ENCODE peak calls at places on chromosomes 3 and 15, in seven cellular contexts. M is sigmoid colon, W is tibial artery, N is pancreas, Z is kidney, O is cardiac muscle cell, H is SK-N-SH. T is an unnamed sample.

GRCh38 chr3:42077785-42078184 is 13.4 kb upstream of the TRAK1 start:
- DNase-seq in H (no peak), Z (no peak), W (no peak), M (no peak), N (no peak), O (peak; percentile 50), T (no peak)

GRCh38 chr3:181075098-181075497 is 85.6 kb upstream of the DNAJC19 start:
- DNase-seq in M (no peak), Z (no peak), W (no peak), H (no peak), O (peak; percentile 8), N (no peak), T (no peak)

GRCh38 chr3:94429517-94429916 is 366.7 kb downstream of the NSUN3 start:
- DNase-seq in O (no peak), Z (no peak), H (no peak), M (no peak), N (no peak), W (no peak), T (no peak)

GRCh38 chr15:78404125-78404524 is 33.9 kb upstream of the IREB2 start:
- DNase-seq in W (no peak), O (no peak), H (no peak), Z (no peak), M (no peak), N (no peak), T (no peak)

GRCh38 chr15:90306560-90306959 is 41.1 kb downstream of the NGRN start:
- DNase-seq in W (no peak), Z (no peak), H (no peak), M (no peak), N (no peak), O (no peak), T (no peak)

GRCh38 chr3:196643201-196643749 is 3.8 kb downstream of the NRROS start:
- DNase-seq in M (peak; percentile 75), H (no peak), Z (peak; percentile 78), N (no peak), O (no peak), W (peak; percentile 55), T (no peak)

GRCh38 chr3:127438951-127439350 is 151.1 kb upstream of the PRR20G start:
- DNase-seq in N (no peak), Z (peak; percentile 4), H (no peak), O (no peak), M (peak; percentile 35), W (no peak), T (no peak)

GRCh38 chr3:135500034-135500433 is 465.5 kb upstream of the PPP2R3A start:
- DNase-seq in W (no peak), Z (no peak), O (no peak), N (no peak), H (no peak), M (no peak), T (no peak)

GRCh38 chr3:166195808-166196207 is 358.6 kb upstream of the BCHE start:
- DNase-seq in M (no peak), O (no peak), Z (no peak), W (no peak), N (no peak), H (no peak), T (no peak)

GRCh38 chr3:46998121-46998851 is 18.8 kb downstream of the NBEAL2 start:
- DNase-seq in O (peak; percentile 81), Z (peak; percentile 87), W (peak; percentile 53), M (no peak), H (peak; percentile 90), N (peak; percentile 92), T (no peak)

GRCh38 chr3:48406443-48407431 is 23.1 kb downstream of the PLXNB1 start:
- DNase-seq in N (peak; percentile 27), Z (peak; percentile 37), H (peak; percentile 9), O (no peak), W (peak; percentile 19), M (peak; percentile 52), T (peak; percentile 15)

GRCh38 chr15:68634531-68634930 is 55.7 kb downstream of the CORO2B start:
- DNase-seq in N (no peak), O (no peak), H (no peak), M (no peak), W (no peak), Z (no peak), T (no peak)

GRCh38 chr3:165805834-165806561 is 31.2 kb downstream of the BCHE start:
- DNase-seq in H (no peak), N (no peak), O (no peak), Z (no peak), M (no peak), W (no peak), T (no peak)

GRCh38 chr3:77931272-77932009 is 891.5 kb downstream of the ROBO2 start:
- DNase-seq in W (no peak), N (no peak), O (no peak), Z (no peak), H (peak; percentile 1), M (peak; percentile 60), T (no peak)

GRCh38 chr3:191531434-191531833 is 70.5 kb downstream of the PYDC2 start:
- DNase-seq in H (no peak), W (no peak), O (no peak), N (no peak), Z (no peak), M (no peak), T (no peak)

GRCh38 chr3:191435981-191436380 is 25.0 kb upstream of the PYDC2 start:
- DNase-seq in Z (no peak), O (no peak), M (no peak), W (no peak), N (no peak), H (no peak), T (no peak)

GRCh38 chr15:79897701-79898113 is 893 bp upstream of the MTHFS start:
- DNase-seq in O (no peak), W (no peak), Z (no peak), N (no peak), H (no peak), M (no peak), T (no peak)

GRCh38 chr3:49253512-49253911 is 23.5 kb downstream of the C3orf62 start:
- DNase-seq in W (no peak), N (no peak), M (no peak), Z (no peak), H (no peak), O (no peak), T (no peak)

GRCh38 chr3:131033480-131034080 is 6.9 kb downstream of the NEK11 start:
- DNase-seq in Z (no peak), N (no peak), O (peak; percentile 46), M (no peak), H (peak; percentile 51), W (no peak), T (no peak)

GRCh38 chr3:111850481-111850880 is 8.6 kb upstream of the PHLDB2 start:
- DNase-seq in M (no peak), Z (no peak), W (no peak), O (no peak), H (no peak), N (no peak), T (no peak)
- H3K4me1 ChIP-seq in M (peaks cover 24% of the 10 kb centered on the region), Z (peaks cover 15% of the 10 kb centered on the region), W (peaks cover 24% of the 10 kb centered on the region), O (peaks cover 20% of the 10 kb centered on the region), H (no peaks in the 10 kb centered on the region), N (no peaks in the 10 kb centered on the region), T (no peaks in the 10 kb centered on the region)

GRCh38 chr3:43316783-43317460 is 30.6 kb downstream of the SNRK start:
- DNase-seq in M (no peak), H (no peak), N (no peak), W (no peak), O (no peak), Z (no peak), T (no peak)
- H3K4me1 ChIP-seq in M (peaks cover 61% of the 10 kb centered on the region), H (no peaks in the 10 kb centered on the region), N (peaks cover 23% of the 10 kb centered on the region), W (peaks cover 37% of the 10 kb centered on the region), O (no peaks in the 10 kb centered on the region), Z (peaks cover 37% of the 10 kb centered on the region), T (no peaks in the 10 kb centered on the region)

DNA sequence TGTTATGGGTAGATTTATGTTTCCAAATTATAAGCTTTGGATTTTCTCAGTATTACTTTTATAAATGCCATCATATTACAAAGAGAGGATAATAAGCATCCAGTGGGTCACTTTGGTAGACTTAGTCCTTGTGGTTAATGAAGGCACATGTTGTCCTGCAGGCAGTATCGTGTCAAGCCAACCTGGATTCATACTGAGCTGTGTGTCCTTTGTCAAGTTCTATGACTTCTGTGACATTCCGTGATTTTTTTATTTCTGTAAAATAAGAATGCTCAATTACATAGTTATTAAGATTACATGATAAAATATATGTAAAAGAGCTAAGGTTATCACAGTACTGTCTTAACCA is 257.7 kb downstream of the RBMS3 start:
- DNase-seq in M (no peak), H (no peak), Z (no peak), W (no peak), O (no peak), N (no peak), T (no peak)
- H3K4me1 ChIP-seq in M (peaks cover 12% of the 10 kb centered on the region), H (peaks cover 9% of the 10 kb centered on the region), Z (no peaks in the 10 kb centered on the region), W (peaks cover 42% of the 10 kb centered on the region), O (peaks cover 4% of the 10 kb centered on the region), N (no peaks in the 10 kb centered on the region), T (peaks cover 4% of the 10 kb centered on the region)

DNA sequence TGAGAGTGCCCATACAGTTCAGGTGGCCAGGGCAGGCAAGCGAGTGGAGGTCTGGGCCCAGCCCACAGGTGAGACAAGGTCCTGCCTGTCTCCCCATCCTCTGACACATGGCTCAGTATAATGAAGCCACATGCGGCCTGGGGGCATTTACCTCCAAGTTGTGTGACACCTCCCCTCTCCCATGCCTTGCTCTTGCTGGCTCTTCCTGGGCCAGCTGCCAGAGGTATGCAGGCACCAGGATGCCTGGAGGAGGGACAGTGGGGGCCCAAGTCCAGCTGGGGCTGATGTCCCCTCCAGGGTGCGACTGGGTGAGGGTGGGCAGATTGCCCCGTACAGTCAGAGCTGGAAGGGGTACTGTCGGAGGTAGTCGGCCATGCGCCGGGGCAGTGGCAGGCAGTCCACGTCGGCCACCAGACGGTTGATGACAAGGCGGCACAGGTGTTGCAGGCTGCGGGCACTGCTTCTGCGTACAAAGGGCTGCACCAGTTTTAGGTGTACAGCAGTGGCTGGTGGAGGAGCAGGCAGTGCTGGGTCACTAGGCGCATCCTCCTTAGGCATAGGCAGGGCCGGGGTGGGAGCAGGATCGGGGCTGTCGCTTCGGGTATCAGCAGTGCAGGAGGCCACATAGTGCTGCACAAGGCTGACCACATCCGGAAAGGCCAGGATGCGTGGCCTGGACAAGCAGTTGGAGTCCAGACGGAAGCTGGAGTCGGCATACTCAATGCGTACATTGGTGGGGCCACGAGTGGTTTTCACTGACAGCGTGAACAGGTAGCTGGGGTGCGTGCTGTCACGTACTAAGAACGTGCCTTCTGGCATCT is 4.1 kb downstream of the CISH start:
- DNase-seq in W (no peak), Z (peak; percentile 70), O (no peak), N (no peak), H (no peak), M (no peak), T (peak; percentile 81)
- H3K4me1 ChIP-seq in W (peaks cover 52% of the 10 kb centered on the region), Z (peaks cover 65% of the 10 kb centered on the region), O (peaks cover 11% of the 10 kb centered on the region), N (peaks cover 49% of the 10 kb centered on the region), H (peaks cover 36% of the 10 kb centered on the region), M (peaks cover 43% of the 10 kb centered on the region), T (peaks cover 76% of the 10 kb centered on the region)

DNA sequence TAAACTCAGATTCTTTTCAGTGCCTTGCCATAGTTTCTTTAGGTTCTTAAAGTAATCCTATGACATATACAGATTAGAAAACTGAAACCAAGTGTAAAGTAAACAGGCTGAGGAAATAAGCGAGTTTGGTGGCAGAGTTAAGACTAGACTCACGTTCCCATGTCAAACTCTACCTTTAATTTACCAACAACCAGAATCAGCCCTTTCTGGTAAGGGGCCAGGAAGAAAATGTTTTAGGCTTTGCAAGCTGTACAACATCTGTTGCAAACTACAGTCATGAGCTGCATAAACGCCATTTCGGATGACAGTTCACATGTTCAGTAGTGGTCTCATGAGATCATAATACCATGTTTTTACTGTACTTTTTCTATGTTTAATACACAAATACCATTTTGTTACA is 128.0 kb upstream of the PRICKLE2 start:
- DNase-seq in W (no peak), N (no peak), Z (no peak), M (no peak), H (no peak), O (no peak), T (no peak)
- H3K4me1 ChIP-seq in W (no peaks in the 10 kb centered on the region), N (no peaks in the 10 kb centered on the region), Z (peaks cover 21% of the 10 kb centered on the region), M (peaks cover 76% of the 10 kb centered on the region), H (peaks cover 8% of the 10 kb centered on the region), O (peaks cover 12% of the 10 kb centered on the region), T (peaks cover 4% of the 10 kb centered on the region)

T was measured in breast epithelium.